ENCODE peak calls at places on chromosome 9, in ten cellular contexts. One of them, this sample, is unnamed.

GRCh38 chr9:93184439-93185221 is 691 bp downstream of the WNK2 start:
- DNase-seq in Kasumi-1: no peak
- DNase-seq in EL: no peak
- DNase-seq in CD4-positive, alpha-beta T cell: no peak
- DNase-seq in CD4-positive, CD25-positive, alpha-beta regulatory T cell: no peak
- DNase-seq in HT-29: no peak
- DNase-seq in cardiac septum: no peak
- DNase-seq in fibroblast of lung: no peak
- DNase-seq in neural progenitor cell: peak; percentile 65
- DNase-seq in activated CD4-positive, alpha-beta T cell treated with anti-CD3 and anti-CD28 coated beads, Interleukin-2, amount 10 ng/mL, durations not matched to agents 7 days and 5 days: no peak
- DNase-seq in this sample: no peak

GRCh38 chr9:131608469-131609115 is 63.3 kb downstream of the PRRT1B start:
- DNase-seq in Kasumi-1: no peak
- DNase-seq in EL: peak; percentile 95
- DNase-seq in CD4-positive, alpha-beta T cell: no peak
- DNase-seq in CD4-positive, CD25-positive, alpha-beta regulatory T cell: no peak
- DNase-seq in HT-29: peak; percentile 58
- DNase-seq in cardiac septum: no peak
- DNase-seq in fibroblast of lung: peak; percentile 81
- DNase-seq in neural progenitor cell: peak; percentile 83
- DNase-seq in activated CD4-positive, alpha-beta T cell treated with anti-CD3 and anti-CD28 coated beads, Interleukin-2, amount 10 ng/mL, durations not matched to agents 7 days and 5 days: no peak
- DNase-seq in this sample: peak; percentile 91

GRCh38 chr9:114287001-114287762 is 35.7 kb upstream of the ORM1 start:
- DNase-seq in Kasumi-1: no peak
- DNase-seq in EL: no peak
- DNase-seq in CD4-positive, alpha-beta T cell: no peak
- DNase-seq in CD4-positive, CD25-positive, alpha-beta regulatory T cell: no peak
- DNase-seq in HT-29: no peak
- DNase-seq in cardiac septum: peak; percentile 65
- DNase-seq in fibroblast of lung: no peak
- DNase-seq in neural progenitor cell: no peak
- DNase-seq in activated CD4-positive, alpha-beta T cell treated with anti-CD3 and anti-CD28 coated beads, Interleukin-2, amount 10 ng/mL, durations not matched to agents 7 days and 5 days: no peak
- DNase-seq in this sample: no peak

GRCh38 chr9:36136894-36137391 is 410 bp downstream of the GLIPR2 start:
- DNase-seq in Kasumi-1: no peak
- DNase-seq in EL: no peak
- DNase-seq in CD4-positive, alpha-beta T cell: no peak
- DNase-seq in CD4-positive, CD25-positive, alpha-beta regulatory T cell: no peak
- DNase-seq in HT-29: no peak
- DNase-seq in cardiac septum: no peak
- DNase-seq in fibroblast of lung: no peak
- DNase-seq in neural progenitor cell: peak; percentile 51
- DNase-seq in activated CD4-positive, alpha-beta T cell treated with anti-CD3 and anti-CD28 coated beads, Interleukin-2, amount 10 ng/mL, durations not matched to agents 7 days and 5 days: no peak
- DNase-seq in this sample: peak; percentile 23

GRCh38 chr9:123435471-123435870 is 79.5 kb downstream of the CRB2 start:
- DNase-seq in Kasumi-1: no peak
- DNase-seq in EL: no peak
- DNase-seq in CD4-positive, alpha-beta T cell: no peak
- DNase-seq in CD4-positive, CD25-positive, alpha-beta regulatory T cell: no peak
- DNase-seq in HT-29: no peak
- DNase-seq in cardiac septum: peak; percentile 10
- DNase-seq in fibroblast of lung: no peak
- DNase-seq in neural progenitor cell: no peak
- DNase-seq in activated CD4-positive, alpha-beta T cell treated with anti-CD3 and anti-CD28 coated beads, Interleukin-2, amount 10 ng/mL, durations not matched to agents 7 days and 5 days: no peak
- DNase-seq in this sample: no peak

GRCh38 chr9:134561427-134562145 is 80.0 kb upstream of the COL5A1 start:
- DNase-seq in Kasumi-1: no peak
- DNase-seq in EL: no peak
- DNase-seq in CD4-positive, alpha-beta T cell: no peak
- DNase-seq in CD4-positive, CD25-positive, alpha-beta regulatory T cell: no peak
- DNase-seq in HT-29: no peak
- DNase-seq in cardiac septum: no peak
- DNase-seq in fibroblast of lung: no peak
- DNase-seq in neural progenitor cell: no peak
- DNase-seq in activated CD4-positive, alpha-beta T cell treated with anti-CD3 and anti-CD28 coated beads, Interleukin-2, amount 10 ng/mL, durations not matched to agents 7 days and 5 days: no peak
- DNase-seq in this sample: no peak

GRCh38 chr9:86098793-86099694 is at the start of gene GOLM1:
- DNase-seq in Kasumi-1: peak; percentile 44
- DNase-seq in EL: peak; percentile 73
- DNase-seq in CD4-positive, alpha-beta T cell: no peak
- DNase-seq in CD4-positive, CD25-positive, alpha-beta regulatory T cell: no peak
- DNase-seq in HT-29: peak; percentile 68
- DNase-seq in cardiac septum: no peak
- DNase-seq in fibroblast of lung: peak; percentile 58
- DNase-seq in neural progenitor cell: peak; percentile 89
- DNase-seq in activated CD4-positive, alpha-beta T cell treated with anti-CD3 and anti-CD28 coated beads, Interleukin-2, amount 10 ng/mL, durations not matched to agents 7 days and 5 days: peak; percentile 12
- DNase-seq in this sample: peak; percentile 74

GRCh38 chr9:34685591-34685990 is 5.5 kb downstream of the CCL19 start:
- DNase-seq in Kasumi-1: no peak
- DNase-seq in EL: no peak
- DNase-seq in CD4-positive, alpha-beta T cell: no peak
- DNase-seq in CD4-positive, CD25-positive, alpha-beta regulatory T cell: no peak
- DNase-seq in HT-29: no peak
- DNase-seq in cardiac septum: peak; percentile 15
- DNase-seq in fibroblast of lung: no peak
- DNase-seq in neural progenitor cell: no peak
- DNase-seq in activated CD4-positive, alpha-beta T cell treated with anti-CD3 and anti-CD28 coated beads, Interleukin-2, amount 10 ng/mL, durations not matched to agents 7 days and 5 days: no peak
- DNase-seq in this sample: no peak

GRCh38 chr9:83362341-83362995 is 175.7 kb downstream of the FRMD3 start:
- DNase-seq in Kasumi-1: no peak
- DNase-seq in EL: no peak
- DNase-seq in CD4-positive, alpha-beta T cell: no peak
- DNase-seq in CD4-positive, CD25-positive, alpha-beta regulatory T cell: no peak
- DNase-seq in HT-29: no peak
- DNase-seq in cardiac septum: no peak
- DNase-seq in fibroblast of lung: no peak
- DNase-seq in neural progenitor cell: peak; percentile 34
- DNase-seq in activated CD4-positive, alpha-beta T cell treated with anti-CD3 and anti-CD28 coated beads, Interleukin-2, amount 10 ng/mL, durations not matched to agents 7 days and 5 days: no peak
- DNase-seq in this sample: no peak

GRCh38 chr9:111945216-111945615 is 48.6 kb downstream of the UGCG start:
- DNase-seq in Kasumi-1: no peak
- DNase-seq in EL: peak; percentile 79
- DNase-seq in CD4-positive, alpha-beta T cell: no peak
- DNase-seq in CD4-positive, CD25-positive, alpha-beta regulatory T cell: no peak
- DNase-seq in HT-29: no peak
- DNase-seq in cardiac septum: no peak
- DNase-seq in fibroblast of lung: peak; percentile 70
- DNase-seq in neural progenitor cell: no peak
- DNase-seq in activated CD4-positive, alpha-beta T cell treated with anti-CD3 and anti-CD28 coated beads, Interleukin-2, amount 10 ng/mL, durations not matched to agents 7 days and 5 days: peak; percentile 42
- DNase-seq in this sample: peak; percentile 75

GRCh38 chr9:118222375-118222774 is 518.2 kb downstream of the TLR4 start:
- DNase-seq in Kasumi-1: no peak
- DNase-seq in EL: no peak
- DNase-seq in CD4-positive, alpha-beta T cell: no peak
- DNase-seq in CD4-positive, CD25-positive, alpha-beta regulatory T cell: no peak
- DNase-seq in HT-29: peak; percentile 4
- DNase-seq in cardiac septum: no peak
- DNase-seq in fibroblast of lung: no peak
- DNase-seq in neural progenitor cell: peak; percentile 38
- DNase-seq in activated CD4-positive, alpha-beta T cell treated with anti-CD3 and anti-CD28 coated beads, Interleukin-2, amount 10 ng/mL, durations not matched to agents 7 days and 5 days: no peak
- DNase-seq in this sample: no peak

This sample was measured in ELR.